ENCODE peak calls at places on chromosomes 13 and 19, in seven cellular contexts. W is BE2C, D is ovary, U is NT2/D1, G is cardiac muscle cell, O is tibial artery, K is thyroid gland. E is an unnamed sample.

GRCh38 chr13:72062566-72062965 is 195.6 kb upstream of the DACH1 start:
- DNase-seq in K (no peak), O (no peak), U (peak; percentile 90), G (no peak), D (no peak), W (no peak), E (peak; percentile 85)

GRCh38 chr19:55486971-55487883 is 1.0 kb upstream of the SSC5D start:
- DNase-seq in O (peak; percentile 77), W (peak; percentile 58), G (peak; percentile 70), D (peak; percentile 87), U (no peak), K (peak; percentile 69), E (peak; percentile 78)

GRCh38 chr19:7926021-7926726 is at the start of gene CTXN1:
- DNase-seq in U (no peak), D (peak; percentile 90), G (peak; percentile 85), W (peak; percentile 91), K (peak; percentile 65), O (peak; percentile 64), E (peak; percentile 93)

GRCh38 chr19:41530761-41531301 is 45.1 kb upstream of the CEACAM21 start:
- DNase-seq in K (peak; percentile 20), D (no peak), G (no peak), W (no peak), O (no peak), U (no peak), E (no peak)

GRCh38 chr13:22175815-22176214 is 504.9 kb downstream of the FGF9 start:
- DNase-seq in O (no peak), D (no peak), G (no peak), W (no peak), U (no peak), K (no peak), E (no peak)

GRCh38 chr19:55209430-55210119 is at the start of gene PTPRH:
- DNase-seq in O (no peak), D (no peak), U (no peak), G (no peak), K (no peak), W (no peak), E (no peak)

GRCh38 chr19:49453757-49454248 is 778 bp downstream of the ALDH16A1 start:
- DNase-seq in U (no peak), G (no peak), W (no peak), O (no peak), K (no peak), D (no peak), E (no peak)

GRCh38 chr13:29193083-29193482 is 372.9 kb downstream of the MTUS2 start:
- DNase-seq in W (no peak), G (peak; percentile 51), U (no peak), O (no peak), D (no peak), K (no peak), E (no peak)

GRCh38 chr13:19266979-19267378 is 85.4 kb upstream of the TUBA3C start:
- DNase-seq in K (no peak), O (no peak), G (no peak), U (no peak), D (no peak), W (no peak), E (no peak)

GRCh38 chr19:54148158-54148557 is 10.6 kb downstream of the CNOT3 start:
- DNase-seq in G (no peak), U (no peak), O (no peak), D (peak; percentile 59), W (no peak), K (no peak), E (no peak)

GRCh38 chr13:113754242-113754641 is 4.8 kb upstream of the TMEM255B start:
- DNase-seq in D (no peak), K (no peak), W (no peak), O (no peak), U (no peak), G (no peak), E (no peak)

GRCh38 chr13:73556902-73557301 is 498.1 kb downstream of the KLF5 start:
- DNase-seq in U (no peak), G (no peak), K (no peak), W (no peak), D (no peak), O (no peak), E (no peak)

GRCh38 chr13:78326608-78327007 is 276.7 kb downstream of the POU4F1 start:
- DNase-seq in O (no peak), D (no peak), U (no peak), G (peak; percentile 12), K (no peak), W (peak; percentile 65), E (no peak)

GRCh38 chr13:31970237-31970930 is 61.2 kb upstream of the FRY start:
- DNase-seq in W (no peak), U (no peak), G (no peak), K (no peak), D (no peak), O (no peak), E (no peak)

GRCh38 chr13:33640832-33641231 is 177.1 kb upstream of the RFC3 start:
- DNase-seq in K (no peak), U (no peak), G (no peak), W (no peak), O (no peak), D (no peak), E (no peak)

GRCh38 chr13:77563110-77563509 is 27.6 kb downstream of the SCEL start:
- DNase-seq in K (no peak), D (no peak), O (no peak), W (no peak), G (peak; percentile 66), U (no peak), E (no peak)

GRCh38 chr13:82634946-82635345 is 1247.3 kb downstream of the SLITRK1 start:
- DNase-seq in K (no peak), O (no peak), D (no peak), U (no peak), W (no peak), G (no peak), E (no peak)

GRCh38 chr19:44539991-44540390 is 10.5 kb upstream of the CEACAM20 start:
- DNase-seq in K (no peak), W (no peak), O (no peak), U (no peak), D (no peak), G (no peak), E (no peak)

GRCh38 chr13:19864018-19864338 is 529 bp upstream of the ZMYM5 start:
- DNase-seq in D (peak; percentile 88), O (peak; percentile 56), U (no peak), W (peak; percentile 74), K (peak; percentile 65), G (no peak), E (no peak)

GRCh38 chr19:14383898-14384669 is 2.8 kb downstream of the ADGRE5 start:
- DNase-seq in D (no peak), U (no peak), G (no peak), K (no peak), W (no peak), O (peak; percentile 56), E (no peak)
- H3K4me3 ChIP-seq in D (peak overlapping the region; percentile 52), U (no peak overlapping the region), G (no peak overlapping the region), K (no peak overlapping the region), W (no peak overlapping the region), O (peak overlapping the region; percentile 79), E (no peak overlapping the region)

DNA sequence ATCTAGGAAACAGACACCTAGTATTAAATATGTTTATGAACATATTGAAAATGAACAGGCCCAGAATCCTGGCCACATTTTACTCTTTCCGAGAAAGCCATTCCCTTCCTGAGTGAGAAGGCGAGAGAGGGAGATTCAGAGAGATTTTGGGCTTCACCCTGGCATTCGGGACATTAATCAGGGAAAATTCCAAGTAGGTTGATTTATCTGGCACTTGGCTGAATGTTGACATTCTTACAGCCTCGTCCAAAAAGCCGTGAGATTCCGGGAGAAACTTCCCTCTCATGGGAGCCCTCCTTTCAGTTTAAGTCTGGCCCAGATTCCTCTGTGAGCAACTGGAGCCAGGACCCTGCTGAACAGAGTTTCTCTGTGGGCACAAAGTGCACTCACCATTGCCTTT is 129.2 kb upstream of the PEG3 start:
- DNase-seq in O (no peak), W (no peak), K (no peak), G (no peak), U (no peak), D (peak; percentile 24), E (no peak)
- H3K9me3 ChIP-seq in O (no peaks in the 10 kb centered on the region), W (no peaks in the 10 kb centered on the region), K (no peaks in the 10 kb centered on the region), G (no peaks in the 10 kb centered on the region), U (no peaks in the 10 kb centered on the region), D (no peaks in the 10 kb centered on the region), E (peaks cover 78% of the 10 kb centered on the region)

DNA sequence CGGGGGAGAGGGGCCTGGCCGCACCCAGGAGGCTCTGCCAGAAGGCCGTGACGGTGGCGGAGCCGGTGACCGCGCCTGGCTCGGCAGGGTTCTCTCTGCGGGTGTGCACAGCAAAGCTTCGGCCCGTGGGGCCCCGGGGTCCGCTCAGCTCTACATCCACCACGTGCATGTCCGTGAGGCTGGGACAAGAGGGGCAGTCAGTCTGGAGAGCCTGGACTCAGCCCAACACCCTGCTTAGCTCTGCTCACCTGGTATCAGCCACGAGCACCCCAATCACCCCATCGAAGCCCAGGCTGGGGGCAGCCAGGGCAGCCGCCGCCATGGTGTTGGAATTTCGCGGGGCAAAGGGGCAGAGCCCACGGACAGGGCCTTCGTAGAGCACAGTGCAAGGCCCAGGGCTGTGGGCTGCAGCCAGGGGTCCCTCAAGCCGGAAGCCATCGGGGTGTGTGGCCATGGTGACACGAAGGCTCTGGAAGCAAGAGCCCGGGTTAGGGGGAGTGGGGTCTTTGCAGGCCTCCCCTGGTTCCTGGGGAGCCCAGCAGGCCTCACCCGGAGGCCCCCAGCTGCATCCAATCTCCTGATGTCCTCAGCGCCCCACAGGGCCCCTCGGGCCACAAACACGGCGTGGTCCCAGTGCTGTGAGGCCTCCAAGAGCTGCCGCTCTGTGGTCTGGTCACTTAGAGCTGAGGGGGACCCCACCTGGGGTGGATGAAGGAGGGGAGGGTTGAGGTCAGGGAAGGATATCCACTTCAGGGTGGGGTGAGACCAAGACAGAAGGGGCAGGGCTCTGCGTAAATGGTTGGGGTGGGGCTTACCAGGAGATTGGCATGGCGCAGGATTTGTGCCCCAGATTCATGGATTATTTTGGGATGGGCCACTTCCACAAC is 1.4 kb downstream of the ASPDH start:
- DNase-seq in K (no peak), O (no peak), U (no peak), W (no peak), D (peak; percentile 59), G (no peak), E (no peak)
- H3K4me3 ChIP-seq in K (no peak overlapping the region), O (peak overlapping the region; percentile 79), U (peak overlapping the region; percentile 42), W (no peak overlapping the region), D (peak overlapping the region; percentile 52), G (no peak overlapping the region), E (no peak overlapping the region)

GRCh38 chr19:36747750-36748149 is 24.9 kb downstream of the ZNF850 start:
- DNase-seq in U (no peak), G (no peak), D (no peak), W (no peak), K (no peak), O (no peak), E (no peak)

GRCh38 chr19:36750066-36750691 is 22.4 kb downstream of the ZNF850 start:
- DNase-seq in G (no peak), O (no peak), U (no peak), K (no peak), W (no peak), D (no peak), E (no peak)

GRCh38 chr19:36748431-36749275 is 24.0 kb downstream of the ZNF850 start:
- DNase-seq in U (no peak), G (no peak), W (no peak), D (no peak), O (no peak), K (no peak), E (no peak)

DNA sequence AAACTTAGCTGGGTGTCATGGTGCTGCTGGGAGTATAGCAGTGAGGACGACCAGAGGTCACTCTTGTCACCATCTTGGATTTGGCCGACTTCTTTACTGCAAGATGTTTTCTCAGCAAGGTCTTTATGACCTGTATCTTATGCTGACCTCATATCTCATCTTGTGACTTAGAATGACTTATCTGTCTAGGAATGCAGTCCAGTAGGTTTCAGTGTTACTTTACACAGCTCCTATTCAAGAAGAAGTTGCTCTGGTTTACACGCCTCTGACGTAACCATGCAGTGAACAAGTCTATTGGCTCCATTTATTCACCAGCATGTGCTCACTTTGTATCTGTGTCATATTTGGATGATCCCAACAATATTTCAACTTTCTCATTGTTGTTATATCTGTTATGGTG is 26.7 kb downstream of the ZNF850 start:
- DNase-seq in K (no peak), D (no peak), G (no peak), O (no peak), U (no peak), W (no peak), E (no peak)
- H3K9me3 ChIP-seq in K (peaks cover 13% of the 10 kb centered on the region), D (peaks cover 15% of the 10 kb centered on the region), G (peaks cover 47% of the 10 kb centered on the region), O (peaks cover 98% of the 10 kb centered on the region), U (peaks cover 53% of the 10 kb centered on the region), W (peaks cover 9% of the 10 kb centered on the region), E (peaks cover 99% of the 10 kb centered on the region)